ENCODE peak calls at places on chromosome 11, in six cellular contexts. M, T, D, B, C and W are unnamed samples.

GRCh38 chr11:77136074-77136473 is 8.0 kb downstream of the MYO7A start:
- DNase-seq in B (no peak), C (no peak), T (no peak), D (no peak), M (no peak), W (no peak)

GRCh38 chr11:10599388-10600175 is 31.1 kb upstream of the LYVE1 start:
- DNase-seq in T (no peak), B (no peak), C (no peak), D (no peak), M (no peak), W (no peak)

GRCh38 chr11:17861036-17861755 is 126.6 kb downstream of the KCNC1 start:
- DNase-seq in B (no peak), C (no peak), T (no peak), M (no peak), D (no peak), W (no peak)

GRCh38 chr11:116276051-116277044 is 496.4 kb downstream of the BUD13 start:
- DNase-seq in C (peak; percentile 49), D (peak; percentile 86), B (peak; percentile 53), M (peak; percentile 77), T (peak; percentile 46), W (peak; percentile 62)

GRCh38 chr11:123173040-123173855 is 21.8 kb downstream of the CLMP start:
- DNase-seq in C (no peak), B (no peak), T (no peak), M (no peak), D (no peak), W (no peak)

GRCh38 chr11:116229581-116229980 is 543.2 kb downstream of the BUD13 start:
- DNase-seq in M (no peak), T (no peak), D (no peak), C (no peak), B (no peak), W (no peak)

GRCh38 chr11:125263268-125263790 is 98.8 kb downstream of the PKNOX2 start:
- DNase-seq in D (peak; percentile 94), C (no peak), B (no peak), M (peak; percentile 92), T (no peak), W (no peak)

GRCh38 chr11:111532365-111532709 is 8.2 kb upstream of the LAYN start:
- DNase-seq in B (no peak), M (no peak), C (no peak), D (no peak), T (no peak), W (no peak)

GRCh38 chr11:70524096-70524922 is 126.0 kb downstream of the CTTN start:
- DNase-seq in D (no peak), M (peak; percentile 15), T (no peak), C (no peak), B (no peak), W (no peak)

GRCh38 chr11:45104006-45104789 is 42.2 kb upstream of the PRDM11 start:
- DNase-seq in M (no peak), C (no peak), T (no peak), D (no peak), B (no peak), W (no peak)

GRCh38 chr11:10441652-10442503 is 13.2 kb upstream of the AMPD3 start:
- DNase-seq in B (no peak), C (no peak), D (no peak), M (no peak), T (no peak), W (no peak)

GRCh38 chr11:11916981-11917399 is 75.2 kb downstream of the USP47 start:
- DNase-seq in B (no peak), T (peak; percentile 14), M (no peak), D (no peak), C (no peak), W (no peak)

GRCh38 chr11:48066881-48067800 is 86.8 kb downstream of the PTPRJ start:
- DNase-seq in D (no peak), C (no peak), T (no peak), B (no peak), M (no peak), W (no peak)

GRCh38 chr11:93054279-93054678 is 84.8 kb downstream of the MTNR1B start:
- DNase-seq in T (no peak), D (no peak), B (no peak), M (no peak), C (no peak), W (no peak)

GRCh38 chr11:33624082-33624481 is 76.5 kb downstream of the C11orf91 start:
- DNase-seq in B (no peak), D (no peak), T (no peak), C (no peak), M (peak; percentile 42), W (no peak)

DNA sequence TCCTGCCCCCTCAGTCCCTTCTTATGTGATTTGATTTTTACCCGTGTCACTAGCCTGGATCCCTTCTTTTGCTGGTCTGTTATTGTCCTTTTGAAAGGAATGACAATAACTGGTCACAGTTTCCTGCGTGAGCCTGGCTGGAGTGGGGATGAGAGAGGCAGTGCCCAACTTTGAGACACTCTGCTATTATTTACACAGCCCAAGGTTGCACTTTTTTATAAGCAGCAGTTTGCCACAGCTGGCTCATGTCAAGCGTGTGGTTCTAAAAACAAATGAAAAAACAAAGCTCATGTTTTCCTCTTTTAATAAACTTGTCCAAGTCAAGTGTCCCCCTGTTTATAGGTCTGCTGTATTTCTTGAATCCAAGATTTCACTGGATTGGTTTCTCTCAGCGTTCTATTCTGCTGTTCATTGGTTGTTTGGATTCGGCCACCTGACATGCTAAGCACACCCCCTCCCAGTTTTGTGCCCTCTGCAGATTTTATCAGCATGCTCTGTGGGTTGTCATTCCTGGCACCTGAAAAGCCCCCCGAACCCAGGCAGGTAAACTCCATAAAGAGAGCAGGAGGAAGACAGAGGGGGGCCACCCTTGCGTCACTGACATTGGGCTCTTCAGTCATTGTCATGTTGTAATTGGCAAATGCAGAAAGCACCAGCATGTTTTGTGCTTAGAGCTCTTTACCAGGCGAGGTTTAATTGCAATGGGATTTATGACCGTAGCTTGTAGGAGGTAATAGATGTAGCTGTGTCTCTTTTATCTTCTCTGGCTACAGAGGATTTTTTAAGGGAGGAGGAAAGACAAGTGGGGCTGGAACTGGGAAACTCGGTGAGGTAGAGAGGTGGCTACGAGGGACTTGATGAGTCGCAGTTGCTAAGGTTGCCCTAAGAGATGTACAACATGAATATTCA is 201.6 kb downstream of the GRIK4 start:
- DNase-seq in M (no peak), B (no peak), D (no peak), T (no peak), C (no peak), W (no peak)
- H3K27ac ChIP-seq in M (no peak overlapping the region), B (no peak overlapping the region), D (no peak overlapping the region), T (no peak overlapping the region), C (no peak overlapping the region), W (no peak overlapping the region)

GRCh38 chr11:27471588-27472397 is 797 bp downstream of the LGR4 start:
- DNase-seq in T (peak; percentile 47), C (peak; percentile 1), D (peak; percentile 52), M (peak; percentile 31), B (peak; percentile 7), W (no peak)
- H3K4me3 ChIP-seq in T (peak overlapping the region; percentile 92), C (peak overlapping the region; percentile 69), D (peak overlapping the region; percentile 98), M (peak overlapping the region; percentile 96), B (peak overlapping the region; percentile 51), W (peak overlapping the region; percentile 72)

DNA sequence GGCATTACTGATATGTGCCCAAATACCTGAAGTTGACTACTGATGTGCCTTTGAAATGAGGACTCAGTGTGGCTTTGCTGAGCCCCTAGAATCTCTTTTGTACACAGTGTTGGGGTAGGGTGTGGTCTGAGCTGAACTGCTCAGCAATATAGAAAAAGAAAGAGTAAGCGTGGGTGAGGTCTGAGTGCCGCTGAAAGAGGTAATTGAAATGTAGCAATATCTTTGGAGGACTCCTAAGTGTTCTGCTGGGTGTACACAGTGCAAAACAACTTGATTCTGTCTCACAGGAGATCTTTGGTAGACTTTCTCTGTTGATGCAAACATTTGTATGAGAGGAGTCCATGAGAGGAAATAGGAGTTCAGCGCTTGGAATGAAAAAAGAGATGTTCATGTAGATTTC is 73.7 kb upstream of the PTPN5 start:
- DNase-seq in T (no peak), D (no peak), B (no peak), C (no peak), M (no peak), W (no peak)
- H3K27me3 ChIP-seq in T (peaks cover 87% of the 10 kb centered on the region), D (no peaks in the 10 kb centered on the region), B (no peaks in the 10 kb centered on the region), C (peaks cover 3% of the 10 kb centered on the region), M (no peaks in the 10 kb centered on the region), W (no peaks in the 10 kb centered on the region)

DNA sequence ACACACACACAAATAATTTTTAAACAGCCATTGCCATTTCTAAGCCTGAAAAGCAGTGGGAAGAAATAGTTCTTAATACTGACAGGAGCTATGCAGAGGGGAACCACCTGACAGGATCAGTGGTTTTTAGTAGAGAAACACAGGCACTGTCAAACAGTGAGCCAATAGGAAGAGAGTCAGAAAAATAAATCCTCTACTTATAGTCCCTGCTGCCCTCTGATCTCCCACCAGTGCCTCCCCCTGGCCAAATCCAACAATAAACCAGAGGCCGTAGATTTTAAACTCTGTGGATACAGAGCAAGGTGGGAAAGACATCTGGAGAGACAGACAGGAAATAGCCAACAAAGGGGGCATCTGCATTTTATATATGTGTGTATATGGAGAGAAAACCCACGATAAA is 7.9 kb upstream of the OR56B4 start:
- DNase-seq in T (no peak), M (no peak), C (no peak), D (no peak), B (no peak), W (no peak)
- H3K27ac ChIP-seq in T (no peak overlapping the region), M (no peak overlapping the region), C (no peak overlapping the region), D (no peak overlapping the region), B (no peak overlapping the region), W (no peak overlapping the region)

GRCh38 chr11:118153516-118153915 is 893 bp upstream of the SCN4B start:
- DNase-seq in C (no peak), T (no peak), M (no peak), D (no peak), B (no peak), W (no peak)
- H3K4me3 ChIP-seq in C (no peak overlapping the region), T (no peak overlapping the region), M (peak overlapping the region; percentile 72), D (no peak overlapping the region), B (no peak overlapping the region), W (no peak overlapping the region)

DNA sequence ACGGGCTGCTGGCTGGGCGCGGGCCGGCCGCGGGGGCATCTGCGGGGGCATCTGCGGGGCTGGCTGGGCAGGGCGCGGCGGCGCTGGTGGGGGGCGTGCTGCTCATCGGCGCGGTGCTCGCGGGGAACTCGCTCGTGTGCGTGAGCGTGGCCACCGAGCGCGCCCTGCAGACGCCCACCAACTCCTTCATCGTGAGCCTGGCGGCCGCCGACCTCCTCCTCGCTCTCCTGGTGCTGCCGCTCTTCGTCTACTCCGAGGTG is 194 bp downstream of the DRD4 start:
- DNase-seq in M (no peak), D (no peak), T (no peak), B (no peak), C (no peak), W (no peak)
- H3K27me3 ChIP-seq in M (peaks cover 31% of the 10 kb centered on the region), D (peaks cover 5% of the 10 kb centered on the region), T (no peaks in the 10 kb centered on the region), B (no peaks in the 10 kb centered on the region), C (peaks cover 15% of the 10 kb centered on the region), W (peaks cover 4% of the 10 kb centered on the region)

DNA sequence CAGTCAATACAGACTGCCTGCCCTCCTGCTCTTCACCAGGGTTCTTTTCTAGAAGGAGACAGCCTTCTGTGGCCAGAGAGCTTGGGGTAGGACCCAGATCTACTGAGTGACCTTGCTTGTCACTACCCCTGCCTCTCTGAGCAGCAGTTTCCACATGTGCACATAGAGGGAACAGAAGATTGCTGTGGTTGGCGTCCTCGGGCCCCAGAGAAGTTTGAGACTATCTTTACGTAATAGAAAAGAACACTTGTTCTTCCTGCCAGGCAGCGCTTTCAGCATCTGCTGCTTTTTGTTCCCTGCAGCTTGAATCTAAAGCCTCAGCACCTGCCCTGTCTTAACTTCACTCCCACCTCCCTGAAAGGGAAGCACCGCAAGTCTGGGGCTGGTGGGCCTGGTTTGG is 1.9 kb upstream of the FKBP2 start:
- DNase-seq in T (no peak), B (no peak), C (no peak), D (no peak), M (no peak), W (no peak)
- H3K27ac ChIP-seq in T (peak overlapping the region; percentile 97), B (no peak overlapping the region), C (no peak overlapping the region), D (no peak overlapping the region), M (peak overlapping the region; percentile 100), W (no peak overlapping the region)